ENCODE peak calls at places on chromosomes 3 and 15, in ten cellular contexts. T is activated gamma-delta T cell; U is GM20000; I is tibial artery; C is activated effector memory CD4-positive, alpha-beta T cell treated with anti-CD3 and anti-CD28 coated beads, Interleukin-2, amount 50 U/mL, for 16 hours; B is activated CD4-positive, alpha-beta T cell treated with anti-CD3 and anti-CD28 coated beads, Interleukin-2, amount 50 U/mL, for 4 hours; X is GM03348; F is activated naive CD8-positive, alpha-beta T cell treated with anti-CD3 and anti-CD28 coated beads for 36 hours; V is pons; E is posterior cingulate gyrus. G is an unnamed sample.

GRCh38 chr15:85910796-85911195 is 116.1 kb upstream of the KLHL25 start:
- DNase-seq in T (no peak), U (no peak), I (no peak), C (no peak), B (no peak), X (no peak), F (no peak), V (no peak), E (no peak), G (no peak)

GRCh38 chr3:125436921-125437320 is 61.8 kb upstream of the ZNF148 start:
- DNase-seq in T (no peak), U (no peak), I (no peak), C (no peak), B (no peak), X (no peak), F (no peak), V (no peak), E (no peak), G (peak; percentile 35)

GRCh38 chr3:159252772-159253384 is 451.0 kb downstream of the MFSD1 start:
- DNase-seq in T (no peak), U (peak; percentile 13), I (no peak), C (no peak), B (no peak), X (peak; percentile 30), F (no peak), V (no peak), E (no peak), G (no peak)

GRCh38 chr3:142274908-142275307 is 49.5 kb upstream of the GK5 start:
- DNase-seq in T (no peak), U (no peak), I (no peak), C (no peak), B (no peak), X (no peak), F (no peak), V (no peak), E (no peak), G (no peak)

GRCh38 chr15:70142072-70142321 is 44.3 kb upstream of the TLE3 start:
- DNase-seq in T (no peak), U (no peak), I (no peak), C (no peak), B (no peak), X (no peak), F (no peak), V (no peak), E (no peak), G (no peak)

GRCh38 chr15:36449084-36449661 is 130.3 kb upstream of the CDIN1 start:
- DNase-seq in T (no peak), U (no peak), I (no peak), C (no peak), B (no peak), X (peak; percentile 21), F (no peak), V (no peak), E (no peak), G (no peak)

GRCh38 chr3:193114431-193115340 is 126.3 kb upstream of the PLAAT1 start:
- DNase-seq in T (no peak), U (no peak), I (no peak), C (no peak), B (no peak), X (no peak), F (no peak), V (no peak), E (no peak), G (no peak)

GRCh38 chr3:35739181-35739809 is 100.0 kb downstream of the ARPP21 start:
- DNase-seq in T (no peak), U (no peak), I (no peak), C (no peak), B (no peak), X (no peak), F (no peak), V (no peak), E (no peak), G (no peak)

GRCh38 chr3:39101022-39101689 is 6.3 kb downstream of the GORASP1 start:
- DNase-seq in T (no peak), U (peak; percentile 82), I (no peak), C (peak; percentile 79), B (peak; percentile 29), X (peak; percentile 81), F (peak; percentile 40), V (no peak), E (no peak), G (no peak)

GRCh38 chr3:141707741-141708203 is 30.3 kb upstream of the RNF7 start:
- DNase-seq in T (no peak), U (no peak), I (no peak), C (no peak), B (no peak), X (peak; percentile 66), F (no peak), V (no peak), E (no peak), G (no peak)

GRCh38 chr3:79467721-79468120 is 300.1 kb downstream of the ROBO1 start:
- DNase-seq in T (no peak), U (no peak), I (no peak), C (no peak), B (no peak), X (no peak), F (no peak), V (no peak), E (no peak), G (no peak)

GRCh38 chr3:191065183-191065805 is 133.7 kb upstream of the OSTN start:
- DNase-seq in T (no peak), U (no peak), I (no peak), C (no peak), B (no peak), X (peak; percentile 44), F (no peak), V (no peak), E (no peak), G (no peak)

GRCh38 chr3:9678493-9678892 is 25.1 kb upstream of the CPNE9 start:
- DNase-seq in T (no peak), U (no peak), I (no peak), C (no peak), B (no peak), X (no peak), F (no peak), V (peak; percentile 59), E (no peak), G (no peak)